ENCODE peak calls at places on chromosome 19, in four cellular contexts. N is dorsolateral prefrontal cortex, T is AG10803, G is osteocyte. A is an unnamed sample.

GRCh38 chr19:8445488-8446001 is 770 bp downstream of the HNRNPM start:
- DNase-seq in T (no peak), N (peak; percentile 56), G (no peak), A (no peak)

GRCh38 chr19:43774103-43774939 is 6.5 kb downstream of the KCNN4 start:
- DNase-seq in T (peak; percentile 66), N (peak; percentile 79), G (no peak), A (peak; percentile 61)

GRCh38 chr19:8194528-8195275 is 14.5 kb upstream of the CERS4 start:
- DNase-seq in T (no peak), G (no peak), N (no peak), A (no peak)

GRCh38 chr19:982567-983170 is 1.5 kb upstream of the WDR18 start:
- DNase-seq in N (peak; percentile 78), T (peak; percentile 39), G (peak; percentile 93), A (peak; percentile 56)

GRCh38 chr19:12701596-12702282 is 5.3 kb upstream of the FBXW9 start:
- DNase-seq in G (no peak), N (no peak), T (no peak), A (no peak)

GRCh38 chr19:35154535-35155406 is at the start of gene FXYD5:
- DNase-seq in G (no peak), N (no peak), T (peak; percentile 76), A (peak; percentile 78)

GRCh38 chr19:34534206-34534605 is 52.6 kb downstream of the WTIP start:
- DNase-seq in G (no peak), T (no peak), N (no peak), A (no peak)

GRCh38 chr19:47309608-47310007 is at the start of gene C5AR1:
- DNase-seq in G (no peak), T (no peak), N (no peak), A (no peak)

GRCh38 chr19:39399684-39400465 is 6.8 kb upstream of the ZFP36 start:
- DNase-seq in T (no peak), N (no peak), G (no peak), A (no peak)

GRCh38 chr19:12555456-12555930 is 4.2 kb upstream of the ZNF564 start:
- DNase-seq in G (no peak), T (no peak), N (no peak), A (no peak)

GRCh38 chr19:40688987-40689338 is 1.5 kb downstream of the NUMBL start:
- DNase-seq in T (no peak), N (no peak), G (no peak), A (no peak)

GRCh38 chr19:55683449-55684261 is 8.6 kb downstream of the EPN1 start:
- DNase-seq in G (no peak), N (no peak), T (no peak), A (no peak)

GRCh38 chr19:45954132-45954531 is 19.5 kb downstream of the NOVA2 start:
- DNase-seq in N (no peak), G (no peak), T (no peak), A (no peak)

GRCh38 chr19:40392894-40393517 is 3.0 kb upstream of the HIPK4 start:
- DNase-seq in T (no peak), N (no peak), G (no peak), A (no peak)

GRCh38 chr19:33726756-33727155 is 69.9 kb upstream of the KCTD15 start:
- DNase-seq in T (no peak), N (no peak), G (no peak), A (no peak)

GRCh38 chr19:4326837-4327251 is 11.8 kb downstream of the STAP2 start:
- DNase-seq in N (no peak), G (no peak), T (no peak), A (no peak)

GRCh38 chr19:19654441-19654840 is 9.0 kb downstream of the ATP13A1 start:
- DNase-seq in G (peak; percentile 83), N (no peak), T (no peak), A (no peak)

GRCh38 chr19:48872182-48872883 is at the start of gene PPP1R15A:
- DNase-seq in T (peak; percentile 96), N (peak; percentile 99), G (peak; percentile 99), A (peak; percentile 98)

GRCh38 chr19:32902448-32902847 is 32.9 kb upstream of the SLC7A9 start:
- DNase-seq in G (peak; percentile 46), T (no peak), N (no peak), A (no peak)

GRCh38 chr19:17205237-17206140 is 9.7 kb upstream of the USE1 start:
- DNase-seq in G (no peak), T (peak; percentile 41), N (peak; percentile 66), A (peak; percentile 49)

GRCh38 chr19:13974073-13974472 is 21.8 kb downstream of the DCAF15 start:
- DNase-seq in G (no peak), N (no peak), T (no peak), A (no peak)

GRCh38 chr19:7832781-7833180 is 2.8 kb downstream of the EVI5L start:
- DNase-seq in G (no peak), N (no peak), T (peak; percentile 22), A (no peak)

GRCh38 chr19:46466536-46467199 is 4.7 kb downstream of the PNMA8A start:
- DNase-seq in T (peak; percentile 82), G (no peak), N (no peak), A (peak; percentile 78)

GRCh38 chr19:39177110-39177699 is 19.6 kb upstream of the NCCRP1 start:
- DNase-seq in N (no peak), T (no peak), G (no peak), A (no peak)

GRCh38 chr19:27741236-27741635 is 1471.7 kb downstream of the UQCRFS1 start:
- DNase-seq in N (no peak), G (peak; percentile 51), T (no peak), A (no peak)

GRCh38 chr19:33245948-33246728 is 20.5 kb upstream of the SLC7A10 start:
- DNase-seq in N (no peak), G (no peak), T (no peak), A (no peak)

GRCh38 chr19:40466219-40467006 is at the start of gene SPTBN4:
- DNase-seq in G (no peak), T (no peak), N (peak; percentile 75), A (no peak)

GRCh38 chr19:35484637-35485036 is 5.6 kb downstream of the KRTDAP start:
- DNase-seq in T (no peak), N (no peak), G (no peak), A (no peak)

GRCh38 chr19:46068345-46069258 is 27.8 kb upstream of the IGFL4 start:
- DNase-seq in N (no peak), G (no peak), T (peak; percentile 85), A (peak; percentile 91)

GRCh38 chr19:9586764-9587163 is 2.5 kb upstream of the ZNF121 start:
- DNase-seq in N (peak; percentile 44), G (peak; percentile 86), T (peak; percentile 51), A (peak; percentile 45)

GRCh38 chr19:38650180-38650775 is 2.8 kb downstream of the ACTN4 start:
- DNase-seq in G (no peak), T (no peak), N (no peak), A (no peak)

GRCh38 chr19:4260605-4261191 is 13.8 kb downstream of the YJU2 start:
- DNase-seq in G (no peak), N (no peak), T (no peak), A (no peak)

GRCh38 chr19:15614507-15615379 is at the start of gene CYP4F8:
- DNase-seq in T (no peak), G (peak; percentile 70), N (no peak), A (no peak)
- TF ChIP-seq CTCF in T (no peak), G (no peak), N (no peak), A (no peak)

GRCh38 chr19:3163943-3164342 is 14.6 kb upstream of the S1PR4 start:
- DNase-seq in T (no peak), G (no peak), N (no peak), A (no peak)
- TF ChIP-seq CTCF in T (no peak), G (no peak), N (no peak), A (no peak)

GRCh38 chr19:51098366-51099069 is 9.7 kb downstream of the CTU1 start:
- DNase-seq in T (no peak), G (no peak), N (no peak), A (no peak)
- TF ChIP-seq CTCF in T (no peak), G (no peak), N (no peak), A (no peak)

GRCh38 chr19:6413291-6413690 is 11.3 kb downstream of the KHSRP start:
- DNase-seq in N (no peak), G (no peak), T (no peak), A (no peak)

GRCh38 chr19:6416658-6417405 is 7.8 kb downstream of the KHSRP start:
- DNase-seq in N (no peak), G (no peak), T (no peak), A (no peak)

GRCh38 chr19:6414033-6414643 is 10.5 kb downstream of the KHSRP start:
- DNase-seq in G (no peak), N (no peak), T (no peak), A (no peak)

GRCh38 chr19:6415592-6416190 is 8.9 kb downstream of the KHSRP start:
- DNase-seq in G (no peak), T (no peak), N (no peak), A (no peak)

DNA sequence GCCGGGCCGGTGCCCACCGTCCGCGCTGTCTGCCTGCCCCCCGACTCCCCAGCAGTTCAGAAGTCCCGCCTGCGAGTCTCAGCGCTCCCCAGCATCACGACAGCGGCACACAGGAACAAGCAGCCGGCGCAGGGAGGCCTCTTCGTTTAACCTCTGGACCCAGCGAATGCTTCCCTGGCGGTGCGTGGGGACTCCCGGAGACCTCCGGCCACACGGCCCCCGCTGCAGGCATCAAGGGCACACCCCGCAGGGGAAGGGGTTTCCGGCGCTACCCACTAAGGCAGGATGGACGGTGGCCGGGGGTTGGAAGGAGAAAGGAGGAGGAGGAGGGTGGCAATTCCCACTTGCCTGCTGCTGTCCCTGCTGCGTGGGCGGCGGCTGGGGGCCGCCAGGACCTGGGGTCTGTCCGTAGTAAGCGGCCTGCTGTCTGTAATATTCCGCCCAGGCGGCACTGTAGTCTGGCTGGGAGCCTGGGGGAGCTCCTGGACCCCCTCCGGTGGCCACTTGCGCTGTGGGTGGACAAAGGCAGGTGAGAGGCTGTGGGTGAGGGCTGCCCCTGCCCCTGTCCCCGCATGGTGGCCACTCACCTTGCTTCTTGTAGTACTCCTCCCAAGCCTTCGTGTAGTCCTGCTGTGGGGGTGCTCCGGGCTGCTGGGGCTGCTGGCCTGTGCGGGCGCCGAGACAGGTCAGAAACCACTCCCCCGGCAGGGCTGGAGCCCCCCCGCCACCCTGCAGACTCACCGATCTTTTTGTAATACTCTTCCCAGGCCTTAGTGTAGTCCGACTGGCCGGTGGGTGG is 9.6 kb downstream of the KHSRP start:
- DNase-seq in N (no peak), T (no peak), G (no peak), A (no peak)
- TF ChIP-seq CTCF in N (no peak), T (no peak), G (no peak), A (no peak)

DNA sequence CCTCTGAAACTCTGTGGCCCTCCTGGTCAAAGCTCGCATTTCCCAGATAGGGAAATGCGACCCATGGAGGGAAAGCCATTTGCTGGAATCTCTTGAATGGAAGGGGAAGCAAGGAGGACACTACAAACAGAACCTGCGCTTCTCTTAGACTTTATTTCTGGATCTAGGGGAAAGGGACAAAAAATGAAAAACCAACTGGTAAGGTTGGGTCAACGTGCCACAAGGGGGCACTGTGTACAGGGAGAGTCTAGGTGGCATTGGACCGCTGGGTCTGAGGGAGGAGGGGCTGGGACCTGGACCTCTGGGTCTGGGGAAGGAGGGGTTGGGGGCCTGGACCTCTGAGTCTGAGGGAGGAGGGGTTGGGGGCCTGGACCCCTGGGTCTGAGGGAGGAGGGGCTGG is 5.0 kb downstream of the KLK4 start:
- DNase-seq in N (no peak), G (no peak), T (no peak), A (no peak)
- TF ChIP-seq CTCF in N (no peak), G (no peak), T (peak; percentile 40), A (peak; percentile 64)

GRCh38 chr19:53868892-53869804 is 1.5 kb downstream of the MYADM start:
- DNase-seq in G (peak; percentile 95), T (peak; percentile 89), N (peak; percentile 78), A (peak; percentile 88)
- TF ChIP-seq CTCF in G (peak; percentile 40), T (peak; percentile 24), N (peak; percentile 28), A (peak; percentile 40)

A was measured in HFFc6.